ENCODE peak calls at places on chromosomes 6 and 20, in seven cellular contexts. V is esophagus muscularis mucosa, E is K562, U is prostate gland, C is transverse colon, Z is stomach, H is GM23338. W is an unnamed sample.

GRCh38 chr20:51275816-51276215 is 252.9 kb upstream of the KCNG1 start:
- DNase-seq in U (no peak), C (no peak), V (no peak), E (no peak), Z (no peak), H (no peak), W (no peak)

GRCh38 chr6:39493717-39494116 is 171.2 kb upstream of the KCNK16 start:
- DNase-seq in C (no peak), V (no peak), U (no peak), E (no peak), H (no peak), Z (no peak), W (no peak)

GRCh38 chr6:25504661-25505060 is 147.4 kb upstream of the SCGN start:
- DNase-seq in Z (no peak), H (no peak), C (no peak), U (no peak), V (no peak), E (no peak), W (no peak)

GRCh38 chr20:47925603-47926002 is 140.3 kb upstream of the SULF2 start:
- DNase-seq in U (no peak), Z (no peak), E (no peak), H (no peak), C (no peak), V (no peak), W (no peak)

GRCh38 chr20:52496191-52496590 is 304.6 kb upstream of the ZFP64 start:
- DNase-seq in V (no peak), C (no peak), H (no peak), E (no peak), U (no peak), Z (no peak), W (no peak)

GRCh38 chr6:109523478-109523877 is 40.5 kb upstream of the ZBTB24 start:
- DNase-seq in V (no peak), Z (no peak), H (no peak), E (no peak), C (no peak), U (no peak), W (no peak)

GRCh38 chr20:50302463-50303041 is 111.9 kb downstream of the CEBPB start:
- DNase-seq in U (no peak), C (no peak), E (no peak), V (no peak), H (no peak), Z (no peak), W (no peak)

GRCh38 chr6:28105286-28105685 is 19.1 kb upstream of the ZSCAN16 start:
- DNase-seq in U (no peak), H (peak), E (peak), V (no peak), C (no peak), Z (no peak), W (no peak)

GRCh38 chr6:17396256-17396655 is 2.9 kb downstream of the CAP2 start:
- DNase-seq in U (no peak), E (no peak), Z (no peak), H (no peak), C (no peak), V (no peak), W (no peak)

GRCh38 chr20:4555188-4555893 is 166.4 kb upstream of the PRND start:
- DNase-seq in E (no peak), U (no peak), H (no peak), Z (no peak), V (no peak), C (no peak), W (no peak)

GRCh38 chr6:112842338-112842700 is 495.2 kb downstream of the RFPL4B start:
- DNase-seq in C (no peak), U (no peak), H (no peak), V (no peak), Z (no peak), E (no peak), W (no peak)

GRCh38 chr6:10618409-10618808 is 76.0 kb downstream of the C6orf52 start:
- DNase-seq in H (no peak), E (no peak), C (no peak), Z (no peak), V (no peak), U (no peak), W (no peak)

GRCh38 chr20:10060223-10060622 is 25.4 kb downstream of the ANKEF1 start:
- DNase-seq in C (no peak), U (no peak), V (no peak), E (no peak), Z (no peak), H (peak), W (no peak)

GRCh38 chr20:58246346-58246745 is 17.9 kb upstream of the ANKRD60 start:
- DNase-seq in H (peak), U (no peak), C (no peak), E (no peak), V (peak), Z (no peak), W (no peak)

GRCh38 chr6:43722920-43723565 is 35.5 kb upstream of the MRPS18A start:
- DNase-seq in Z (no peak), V (no peak), H (no peak), C (no peak), U (no peak), E (no peak), W (no peak)

GRCh38 chr6:5457036-5457435 is 195.7 kb downstream of the FARS2 start:
- DNase-seq in C (no peak), H (no peak), V (no peak), Z (no peak), U (peak), E (no peak), W (no peak)

GRCh38 chr6:25715794-25716193 is 38.7 kb upstream of the SLC17A4 start:
- DNase-seq in C (no peak), U (no peak), Z (no peak), V (no peak), E (no peak), H (no peak), W (no peak)

GRCh38 chr6:119076173-119076965 is 2.1 kb downstream of the FAM184A start:
- DNase-seq in H (no peak), Z (no peak), U (no peak), V (peak), E (no peak), C (no peak), W (no peak)

GRCh38 chr20:58017237-58017969 is 211.1 kb downstream of the ANKRD60 start:
- DNase-seq in U (peak), E (no peak), V (no peak), C (peak), H (no peak), Z (peak), W (no peak)

GRCh38 chr6:112770341-112770740 is 423.2 kb downstream of the RFPL4B start:
- DNase-seq in E (no peak), C (no peak), H (no peak), Z (no peak), V (no peak), U (no peak), W (no peak)

GRCh38 chr6:142302427-142303190 is 802 bp downstream of the ADGRG6 start:
- DNase-seq in C (no peak), E (no peak), U (peak), Z (no peak), V (no peak), H (peak), W (no peak)

GRCh38 chr6:124961784-124962611 is at the start of gene RNF217:
- DNase-seq in H (peak), C (peak), V (no peak), E (peak), Z (peak), U (peak), W (no peak)

GRCh38 chr20:3669710-3670367 is 6.6 kb upstream of the GFRA4 start:
- DNase-seq in Z (no peak), V (no peak), H (no peak), E (no peak), U (no peak), C (no peak), W (no peak)

GRCh38 chr20:3797592-3798404 is 1.7 kb downstream of the CDC25B start:
- DNase-seq in H (no peak), C (peak), V (no peak), Z (no peak), U (no peak), E (peak), W (no peak)

GRCh38 chr6:116090251-116090650 is 10.4 kb upstream of the NT5DC1 start:
- DNase-seq in E (no peak), C (no peak), U (no peak), Z (no peak), H (no peak), V (no peak), W (no peak)

GRCh38 chr20:62914970-62915457 is 11.3 kb downstream of the DIDO1 start:
- DNase-seq in Z (no peak), H (peak), V (no peak), U (no peak), C (no peak), E (peak), W (no peak)
- TF ChIP-seq POLR2AphosphoS5 in Z (no peak), H (no peak), V (peak), U (no peak), C (no peak), E (no peak), W (no peak)

GRCh38 chr6:100370265-100370664 is 94.5 kb downstream of the SIM1 start:
- DNase-seq in H (peak), V (no peak), Z (no peak), U (no peak), C (no peak), E (peak), W (no peak)
- TF ChIP-seq CTCF in H (peak), V (no peak), Z (no peak), U (no peak), C (no peak), E (no peak), W (no peak)

GRCh38 chr6:55277628-55278003 is 49.7 kb upstream of the GFRAL start:
- DNase-seq in C (no peak), E (no peak), U (no peak), V (no peak), Z (no peak), H (peak), W (no peak)
- H3K4me3 ChIP-seq in C (no peak), E (no peak), U (no peak), V (no peak), Z (no peak), H (no peak), W (no peak)

DNA sequence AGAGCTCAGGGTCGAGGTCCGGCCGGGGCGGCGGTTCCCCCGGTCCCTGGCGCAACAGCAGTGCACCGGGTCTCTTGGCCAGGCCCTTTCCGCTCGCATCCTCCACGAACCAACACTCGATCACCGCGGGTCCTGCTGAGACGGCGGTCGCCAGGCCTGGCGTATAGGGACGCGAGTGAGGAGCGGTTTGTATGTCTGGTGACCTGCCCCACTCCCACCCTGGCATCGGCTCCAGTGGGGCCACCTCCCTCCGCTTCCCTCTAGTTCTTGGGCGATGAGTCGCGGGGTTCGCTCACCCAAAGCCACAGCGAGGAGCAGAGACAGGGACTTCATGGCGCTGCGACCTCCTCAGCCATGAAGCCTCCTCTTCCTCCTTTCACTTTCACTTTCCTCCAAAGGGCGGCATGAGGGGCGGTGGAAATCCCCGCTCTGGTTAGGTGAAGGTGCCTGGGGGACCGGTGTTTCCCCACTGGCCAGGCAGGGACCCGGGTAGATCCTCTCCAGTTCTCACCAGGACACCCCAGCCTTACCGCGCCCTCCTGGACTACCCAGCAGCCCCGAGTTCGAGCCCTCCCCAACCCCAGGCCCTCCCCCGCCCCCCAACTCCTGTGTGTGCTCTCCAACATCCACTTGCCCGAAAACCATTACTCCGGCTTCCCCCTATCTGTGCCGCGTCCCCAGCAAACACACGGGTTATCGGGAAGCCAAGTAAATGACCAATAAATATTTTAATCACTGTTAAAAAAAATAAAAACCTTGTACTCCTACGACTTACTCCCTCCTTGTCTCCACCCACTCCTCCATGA is at the start of gene TAPBP:
- DNase-seq in V (no peak), U (peak), Z (peak), H (peak), C (peak), E (peak), W (no peak)
- TF ChIP-seq POLR2AphosphoS5 in V (peak), U (peak), Z (peak), H (no peak), C (peak), E (no peak), W (no peak)

GRCh38 chr6:158869604-158870417 is 50.6 kb upstream of the EZR start:
- DNase-seq in H (peak), E (peak), U (peak), V (peak), Z (peak), C (peak), W (peak)
- TF ChIP-seq CTCF in H (no peak), E (peak), U (peak), V (peak), Z (no peak), C (no peak), W (no peak)

DNA sequence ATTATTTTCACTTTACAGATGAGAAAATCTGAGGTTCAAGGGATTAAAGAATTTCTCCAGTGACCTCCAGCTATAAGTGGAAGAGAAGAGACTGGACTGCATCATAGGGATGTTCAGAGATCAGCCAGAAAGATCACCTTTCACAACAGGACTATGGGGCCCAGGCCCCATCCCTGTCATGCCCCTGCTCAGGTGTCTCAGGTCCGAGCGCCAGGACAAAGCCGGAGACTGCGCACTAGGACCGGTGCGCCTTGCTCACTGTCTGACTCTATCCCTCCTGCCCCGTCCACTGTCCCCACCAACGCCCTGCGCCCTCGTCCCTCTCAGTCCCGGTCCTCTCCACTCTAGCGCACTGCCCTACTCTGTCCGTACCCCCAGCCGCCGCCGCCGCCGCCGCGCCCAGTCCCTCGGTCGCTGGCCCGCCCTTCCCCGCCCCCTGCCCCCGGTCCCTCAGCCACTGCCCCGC is 548 bp upstream of the RAD21L1 start:
- DNase-seq in Z (no peak), C (no peak), H (peak), U (no peak), E (no peak), V (no peak), W (no peak)
- H3K4me3 ChIP-seq in Z (peak), C (peak), H (peak), U (peak), E (peak), V (peak), W (peak)

W was measured in vagina.